ENCODE peak calls at places on chromosomes 1 and 21, in nine cellular contexts. L is body of pancreas; V is adrenal gland; N is pancreas; F is GM23248; K is CD8-positive, alpha-beta memory T cell; Q is HCT116; Y is heart right ventricle; J is aorta. I is an unnamed sample.
A peak's percentile ranks its signal among the peaks of the same experiment; 100 is the strongest.

GRCh38 chr1:204928671-204929486 is 58.2 kb downstream of the NFASC start:
- DNase-seq in F (no peak), N (no peak), J (no peak), K (no peak), V (no peak), L (no peak), Y (no peak), Q (no peak), I (no peak)

GRCh38 chr1:34686531-34686930 is 68.3 kb upstream of the GJB5 start:
- DNase-seq in K (no peak), N (no peak), L (no peak), F (no peak), Q (no peak), Y (no peak), J (no peak), V (no peak), I (no peak)

GRCh38 chr1:113903496-113904291 is 905 bp downstream of the AP4B1 start:
- DNase-seq in Y (no peak), F (peak; percentile 21), N (no peak), Q (no peak), J (no peak), L (no peak), K (no peak), V (peak; percentile 20), I (no peak)

GRCh38 chr1:231918239-231919015 is 291.8 kb downstream of the DISC1 start:
- DNase-seq in J (no peak), Y (no peak), F (no peak), N (no peak), V (no peak), L (no peak), K (peak; percentile 5), Q (no peak), I (no peak)

GRCh38 chr1:232726048-232726779 is 79.0 kb upstream of the MAP10 start:
- DNase-seq in K (no peak), F (peak; percentile 75), V (no peak), N (no peak), Q (no peak), J (no peak), L (no peak), Y (no peak), I (no peak)

GRCh38 chr1:16146888-16147614 is 8.8 kb downstream of the EPHA2 start:
- DNase-seq in J (peak; percentile 66), K (no peak), Q (no peak), L (no peak), N (no peak), V (peak; percentile 64), F (peak; percentile 69), Y (no peak), I (no peak)

GRCh38 chr1:33338495-33339211 is 17.8 kb upstream of the A3GALT2 start:
- DNase-seq in J (peak; percentile 62), L (peak; percentile 66), N (no peak), Y (peak; percentile 72), K (no peak), Q (no peak), F (peak; percentile 92), V (peak; percentile 50), I (peak; percentile 57)

GRCh38 chr1:203607169-203607873 is 19.3 kb upstream of the ATP2B4 start:
- DNase-seq in F (peak; percentile 89), Y (no peak), J (peak; percentile 68), K (peak; percentile 53), Q (no peak), L (peak; percentile 36), V (peak; percentile 90), N (no peak), I (peak; percentile 41)

GRCh38 chr1:15430787-15431570 is 7.3 kb upstream of the CTRC start:
- DNase-seq in K (peak; percentile 70), Y (peak; percentile 70), V (peak; percentile 80), F (peak; percentile 46), N (peak; percentile 87), J (peak; percentile 74), Q (no peak), L (peak; percentile 83), I (peak; percentile 73)

GRCh38 chr1:221824909-221825308 is 83.0 kb upstream of the DUSP10 start:
- DNase-seq in K (no peak), J (no peak), Q (no peak), V (no peak), L (no peak), Y (no peak), N (no peak), F (no peak), I (no peak)

GRCh38 chr1:221827307-221827642 is 85.4 kb upstream of the DUSP10 start:
- DNase-seq in N (no peak), K (no peak), Q (no peak), V (no peak), F (no peak), Y (no peak), J (no peak), L (no peak), I (no peak)

GRCh38 chr1:221832617-221833016 is 90.7 kb upstream of the DUSP10 start:
- DNase-seq in Q (no peak), N (no peak), J (no peak), K (no peak), F (no peak), Y (peak; percentile 59), V (no peak), L (no peak), I (peak; percentile 33)

GRCh38 chr1:221832151-221832550 is 90.3 kb upstream of the DUSP10 start:
- DNase-seq in K (no peak), F (no peak), L (no peak), Y (no peak), N (no peak), J (no peak), Q (no peak), V (no peak), I (no peak)

DNA sequence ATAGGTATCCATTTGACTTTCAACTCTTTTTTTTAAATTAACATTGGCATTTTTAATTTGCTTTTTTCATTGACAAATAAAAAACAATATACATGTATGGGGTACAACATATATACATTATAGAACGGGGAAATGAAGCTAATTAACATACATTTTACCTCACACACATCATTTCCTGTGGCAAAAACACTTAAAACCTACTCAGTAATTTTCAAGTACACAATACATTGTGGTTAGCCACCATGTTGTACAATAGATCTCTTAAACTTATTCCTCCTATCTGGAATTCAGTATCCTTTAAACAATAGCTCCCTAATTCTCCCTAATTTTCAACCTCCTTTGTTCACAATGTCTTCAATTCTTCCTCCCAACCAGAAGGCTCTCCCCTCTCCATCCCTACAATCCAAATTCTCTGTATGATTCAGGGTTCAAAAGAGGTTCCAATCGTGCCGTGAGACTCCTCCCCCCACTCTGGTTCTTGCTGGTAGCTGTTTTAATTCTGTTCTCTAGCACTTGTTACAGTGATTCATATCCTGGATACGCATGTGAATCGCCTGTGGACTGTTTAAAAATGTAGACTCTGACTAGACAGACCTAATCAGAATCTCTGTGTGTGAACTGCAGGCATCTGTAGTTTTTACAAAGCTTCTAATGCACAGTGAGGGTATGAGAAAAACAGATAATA is 87.6 kb upstream of the DUSP10 start:
- DNase-seq in F (peak; percentile 94), V (no peak), J (no peak), N (no peak), Q (no peak), K (peak; percentile 40), Y (no peak), L (no peak), I (no peak)
- H3K4me1 ChIP-seq in F (peaks cover 30% of the 10 kb centered on the region), V (no peaks in the 10 kb centered on the region), J (no peaks in the 10 kb centered on the region), N (no peaks in the 10 kb centered on the region), Q (peaks cover 15% of the 10 kb centered on the region), K (peaks cover 27% of the 10 kb centered on the region), Y (no peaks in the 10 kb centered on the region), L (no peaks in the 10 kb centered on the region), I (peaks cover 25% of the 10 kb centered on the region)

DNA sequence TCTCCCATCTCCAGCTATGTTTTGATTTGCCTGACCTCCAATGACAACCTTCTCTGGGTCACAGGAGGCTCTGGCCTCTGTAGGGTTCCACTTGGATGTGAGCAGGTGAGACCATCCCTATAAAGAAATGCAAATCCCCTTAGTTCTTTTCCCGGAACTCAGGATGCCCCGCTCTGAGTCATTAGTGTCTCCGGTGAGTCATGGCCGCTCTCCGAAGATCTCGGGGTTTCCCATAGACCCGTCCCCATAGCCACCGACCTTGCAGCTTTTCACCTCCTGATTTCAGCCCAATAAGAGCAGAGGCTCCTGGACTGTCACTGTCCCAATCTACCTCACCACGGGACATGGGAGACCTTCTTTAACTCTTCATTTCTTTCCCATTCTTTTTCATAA is 98.2 kb downstream of the PGBD5 start:
- DNase-seq in L (no peak), Q (no peak), Y (no peak), V (peak; percentile 83), N (no peak), J (no peak), F (no peak), K (no peak), I (no peak)
- H3K4me3 ChIP-seq in L (no peak overlapping the region), Q (no peak overlapping the region), Y (no peak overlapping the region), V (no peak overlapping the region), N (no peak overlapping the region), J (no peak overlapping the region), F (no peak overlapping the region), K (no peak overlapping the region), I (no peak overlapping the region)

GRCh38 chr21:45080639-45081414 is 6.4 kb downstream of the ADARB1 start:
- DNase-seq in K (no peak), V (no peak), J (peak; percentile 32), Y (no peak), N (no peak), Q (no peak), L (no peak), F (peak; percentile 79), I (no peak)
- H3K4me1 ChIP-seq in K (peaks cover 99% of the 10 kb centered on the region), V (no peaks in the 10 kb centered on the region), J (peaks cover 2% of the 10 kb centered on the region), Y (peaks cover 23% of the 10 kb centered on the region), N (no peaks in the 10 kb centered on the region), Q (peaks cover 22% of the 10 kb centered on the region), L (peaks cover 5% of the 10 kb centered on the region), F (peaks cover 37% of the 10 kb centered on the region), I (peaks cover 76% of the 10 kb centered on the region)

GRCh38 chr21:42722153-42722552 is 68.7 kb downstream of the PDE9A start:
- DNase-seq in Y (no peak), J (no peak), V (no peak), Q (no peak), N (no peak), F (no peak), K (no peak), L (no peak), I (no peak)
- H3K4me3 ChIP-seq in Y (no peak overlapping the region), J (no peak overlapping the region), V (no peak overlapping the region), Q (no peak overlapping the region), N (no peak overlapping the region), F (no peak overlapping the region), K (no peak overlapping the region), L (no peak overlapping the region), I (no peak overlapping the region)

GRCh38 chr1:7579016-7579415 is 192.1 kb upstream of the VAMP3 start:
- DNase-seq in Y (no peak), F (no peak), K (no peak), Q (no peak), J (peak; percentile 33), L (peak; percentile 4), V (no peak), N (no peak), I (no peak)
- H3K4me1 ChIP-seq in Y (no peaks in the 10 kb centered on the region), F (peaks cover 12% of the 10 kb centered on the region), K (no peaks in the 10 kb centered on the region), Q (peaks cover 8% of the 10 kb centered on the region), J (no peaks in the 10 kb centered on the region), L (peaks cover 16% of the 10 kb centered on the region), V (no peaks in the 10 kb centered on the region), N (peaks cover 10% of the 10 kb centered on the region), I (peaks cover 14% of the 10 kb centered on the region)

I was measured in left ventricle myocardium inferior.